ENCODE peak calls at places on chromosomes 2 and 18, in eight cellular contexts. One of them, this sample, is unnamed.

GRCh38 chr2:228401065-228401912 is 219.8 kb upstream of the SPHKAP start:
- DNase-seq in ovary: no peak
- DNase-seq in stomach: no peak
- DNase-seq in IMR-90: no peak
- DNase-seq in uterus: no peak
- DNase-seq in Peyer's patch: no peak
- DNase-seq in heart left ventricle: no peak
- DNase-seq in HCT116: no peak
- DNase-seq in this sample: no peak

GRCh38 chr2:70966681-70967080 is 11.7 kb upstream of the ANKRD53 start:
- DNase-seq in ovary: no peak
- DNase-seq in uterus: no peak
- DNase-seq in HCT116: no peak
- DNase-seq in stomach: no peak
- DNase-seq in IMR-90: no peak
- DNase-seq in heart left ventricle: no peak
- DNase-seq in Peyer's patch: no peak
- DNase-seq in this sample: peak

GRCh38 chr2:39486071-39486470 is 49.0 kb upstream of the MAP4K3 start:
- DNase-seq in HCT116: no peak
- DNase-seq in heart left ventricle: no peak
- DNase-seq in ovary: no peak
- DNase-seq in stomach: no peak
- DNase-seq in uterus: no peak
- DNase-seq in IMR-90: no peak
- DNase-seq in Peyer's patch: no peak
- DNase-seq in this sample: no peak

GRCh38 chr18:75121266-75121665 is 87.7 kb downstream of the PTGR3 start:
- DNase-seq in IMR-90: no peak
- DNase-seq in Peyer's patch: no peak
- DNase-seq in heart left ventricle: no peak
- DNase-seq in HCT116: no peak
- DNase-seq in uterus: no peak
- DNase-seq in stomach: no peak
- DNase-seq in ovary: no peak
- DNase-seq in this sample: no peak

GRCh38 chr2:148503511-148503910 is 141.0 kb upstream of the EPC2 start:
- DNase-seq in ovary: no peak
- DNase-seq in uterus: no peak
- DNase-seq in IMR-90: no peak
- DNase-seq in Peyer's patch: no peak
- DNase-seq in stomach: no peak
- DNase-seq in HCT116: no peak
- DNase-seq in heart left ventricle: no peak
- DNase-seq in this sample: no peak

GRCh38 chr2:143264851-143265250 is 135.6 kb downstream of the ARHGAP15 start:
- DNase-seq in uterus: no peak
- DNase-seq in stomach: no peak
- DNase-seq in Peyer's patch: no peak
- DNase-seq in HCT116: no peak
- DNase-seq in heart left ventricle: no peak
- DNase-seq in IMR-90: peak
- DNase-seq in ovary: no peak
- DNase-seq in this sample: no peak

GRCh38 chr2:63049291-63050185 is 1.1 kb upstream of the OTX1 start:
- DNase-seq in stomach: no peak
- DNase-seq in heart left ventricle: no peak
- DNase-seq in IMR-90: peak
- DNase-seq in uterus: no peak
- DNase-seq in HCT116: no peak
- DNase-seq in ovary: peak
- DNase-seq in Peyer's patch: no peak
- DNase-seq in this sample: no peak

GRCh38 chr18:68549257-68549871 is 165.5 kb downstream of the TMX3 start:
- DNase-seq in stomach: no peak
- DNase-seq in ovary: no peak
- DNase-seq in HCT116: no peak
- DNase-seq in uterus: no peak
- DNase-seq in Peyer's patch: no peak
- DNase-seq in heart left ventricle: no peak
- DNase-seq in IMR-90: peak
- DNase-seq in this sample: no peak

GRCh38 chr2:127649100-127649611 is 3.2 kb downstream of the GPR17 start:
- DNase-seq in stomach: no peak
- DNase-seq in Peyer's patch: no peak
- DNase-seq in HCT116: no peak
- DNase-seq in uterus: no peak
- DNase-seq in ovary: no peak
- DNase-seq in IMR-90: no peak
- DNase-seq in heart left ventricle: peak
- DNase-seq in this sample: no peak

GRCh38 chr2:140509765-140510164 is 1621.1 kb downstream of the LRP1B start:
- DNase-seq in stomach: no peak
- DNase-seq in heart left ventricle: no peak
- DNase-seq in Peyer's patch: peak
- DNase-seq in HCT116: no peak
- DNase-seq in uterus: no peak
- DNase-seq in IMR-90: no peak
- DNase-seq in ovary: no peak
- DNase-seq in this sample: no peak

DNA sequence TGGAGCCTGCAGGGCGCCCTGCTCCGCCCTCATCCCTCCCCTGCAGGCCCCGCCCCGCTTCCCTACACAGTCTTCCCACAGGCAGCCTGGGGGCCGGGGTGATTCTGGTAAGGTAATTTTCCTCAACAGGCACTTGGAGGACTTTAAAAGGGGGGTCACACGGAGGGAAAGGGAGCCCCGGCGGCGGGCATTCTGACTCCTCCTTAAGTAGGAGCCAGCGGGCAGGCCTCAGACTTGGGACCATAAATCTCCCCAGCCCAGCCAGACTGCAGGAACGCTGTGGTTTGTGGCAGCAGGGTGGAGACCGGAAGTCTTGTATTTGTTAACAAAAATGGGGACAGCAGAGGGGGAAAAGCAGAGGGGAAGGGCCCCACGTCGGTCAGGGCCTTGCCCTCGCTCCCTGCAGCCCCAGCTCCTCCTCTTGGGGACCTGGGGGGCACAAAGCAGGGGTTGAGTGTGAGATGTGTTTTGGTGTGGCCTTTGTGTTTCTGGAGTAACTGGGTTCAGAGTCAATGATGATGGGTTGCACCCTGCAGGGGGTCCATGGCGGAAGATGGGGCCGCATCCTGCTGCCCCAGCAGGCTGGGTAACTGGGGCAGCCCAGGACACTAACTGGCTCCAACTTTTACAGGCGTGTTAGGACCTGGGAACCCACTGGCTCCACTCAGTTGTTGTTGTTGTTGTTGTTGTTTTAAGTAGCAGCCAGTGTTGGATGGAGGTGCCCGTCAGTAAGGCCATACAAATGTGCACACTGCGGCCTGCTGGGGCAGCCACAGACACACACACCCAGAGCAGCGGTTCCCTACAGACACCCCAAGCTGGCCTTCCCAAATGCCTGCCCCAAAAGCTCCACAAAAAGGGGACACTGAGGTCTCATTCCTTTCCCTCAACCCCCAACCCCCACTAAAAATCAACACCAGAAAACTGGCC is 27.7 kb downstream of the SMAD7 start:
- DNase-seq in heart left ventricle: no peak
- DNase-seq in IMR-90: peak
- DNase-seq in HCT116: no peak
- DNase-seq in uterus: peak
- DNase-seq in stomach: peak
- DNase-seq in ovary: peak
- DNase-seq in Peyer's patch: peak
- DNase-seq in this sample: peak
- H3K4me3 ChIP-seq in heart left ventricle: peak
- H3K4me3 ChIP-seq in IMR-90: no peak
- H3K4me3 ChIP-seq in HCT116: peak
- H3K4me3 ChIP-seq in uterus: peak
- H3K4me3 ChIP-seq in stomach: peak
- H3K4me3 ChIP-seq in ovary: peak
- H3K4me3 ChIP-seq in Peyer's patch: peak
- H3K4me3 ChIP-seq in this sample: peak

GRCh38 chr2:166376873-166377272 is 1.1 kb upstream of the SCN9A start:
- DNase-seq in ovary: no peak
- DNase-seq in IMR-90: no peak
- DNase-seq in HCT116: no peak
- DNase-seq in heart left ventricle: no peak
- DNase-seq in stomach: no peak
- DNase-seq in uterus: no peak
- DNase-seq in Peyer's patch: no peak
- DNase-seq in this sample: no peak

GRCh38 chr2:166373951-166374350 is 1.8 kb downstream of the SCN9A start:
- DNase-seq in Peyer's patch: no peak
- DNase-seq in HCT116: no peak
- DNase-seq in stomach: no peak
- DNase-seq in uterus: no peak
- DNase-seq in IMR-90: peak
- DNase-seq in ovary: no peak
- DNase-seq in heart left ventricle: no peak
- DNase-seq in this sample: no peak

GRCh38 chr2:166375205-166375735 is 474 bp downstream of the SCN9A start:
- DNase-seq in IMR-90: peak
- DNase-seq in Peyer's patch: no peak
- DNase-seq in stomach: no peak
- DNase-seq in uterus: no peak
- DNase-seq in HCT116: no peak
- DNase-seq in heart left ventricle: no peak
- DNase-seq in ovary: no peak
- DNase-seq in this sample: no peak

GRCh38 chr2:166375736-166376487 is at the start of gene SCN9A:
- DNase-seq in uterus: peak
- DNase-seq in ovary: peak
- DNase-seq in IMR-90: peak
- DNase-seq in HCT116: no peak
- DNase-seq in Peyer's patch: peak
- DNase-seq in stomach: peak
- DNase-seq in heart left ventricle: peak
- DNase-seq in this sample: peak

GRCh38 chr2:166376488-166376828 is 714 bp upstream of the SCN9A start:
- DNase-seq in ovary: no peak
- DNase-seq in IMR-90: no peak
- DNase-seq in stomach: no peak
- DNase-seq in heart left ventricle: no peak
- DNase-seq in uterus: no peak
- DNase-seq in HCT116: no peak
- DNase-seq in Peyer's patch: no peak
- DNase-seq in this sample: no peak
- TF ChIP-seq POLR2A in ovary: no peak
- TF ChIP-seq POLR2A in IMR-90: no peak
- TF ChIP-seq POLR2A in stomach: no peak
- TF ChIP-seq POLR2A in heart left ventricle: no peak
- TF ChIP-seq POLR2A in uterus: no peak
- TF ChIP-seq POLR2A in HCT116: no peak
- TF ChIP-seq POLR2A in Peyer's patch: no peak
- TF ChIP-seq POLR2A in this sample: no peak

DNA sequence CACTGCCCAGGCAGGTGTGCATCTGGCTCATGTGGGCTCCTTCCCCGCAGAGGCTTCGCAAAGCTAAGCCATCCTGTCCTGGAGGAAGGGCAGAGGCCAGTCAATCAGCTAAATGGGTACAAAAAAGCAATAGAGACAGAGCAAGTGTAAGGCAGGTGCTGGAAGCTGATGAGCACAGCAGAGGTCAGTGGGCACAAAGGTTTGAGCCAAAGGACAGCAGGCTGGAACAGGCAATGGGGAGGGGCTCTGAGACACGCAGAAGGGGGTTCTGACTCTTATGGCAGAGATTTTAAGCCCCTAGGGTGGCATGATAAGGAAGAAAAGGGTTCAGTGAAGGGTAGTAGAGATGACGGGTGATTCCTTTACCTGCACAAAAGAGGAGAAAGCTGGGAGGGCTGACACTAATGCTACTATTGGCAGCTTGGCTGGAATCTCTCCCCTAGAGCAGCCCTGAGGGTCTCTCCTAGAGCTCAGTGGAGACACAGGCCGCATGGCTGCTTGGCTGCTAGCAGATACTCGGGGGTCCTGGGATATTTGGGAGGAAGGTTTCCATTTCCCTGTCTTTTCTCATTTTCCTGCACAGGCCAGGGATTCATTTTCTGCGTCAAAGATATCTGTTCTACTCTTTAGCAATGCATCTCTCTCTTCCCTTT is 132.4 kb downstream of the MYCN start:
- DNase-seq in heart left ventricle: no peak
- DNase-seq in uterus: no peak
- DNase-seq in Peyer's patch: no peak
- DNase-seq in IMR-90: no peak
- DNase-seq in HCT116: no peak
- DNase-seq in ovary: no peak
- DNase-seq in stomach: no peak
- DNase-seq in this sample: no peak
- TF ChIP-seq CTCF in heart left ventricle: no peak
- TF ChIP-seq CTCF in uterus: no peak
- TF ChIP-seq CTCF in Peyer's patch: peak
- TF ChIP-seq CTCF in IMR-90: no peak
- TF ChIP-seq CTCF in HCT116: no peak
- TF ChIP-seq CTCF in ovary: no peak
- TF ChIP-seq CTCF in stomach: no peak
- TF ChIP-seq CTCF in this sample: no peak

GRCh38 chr18:22838221-22838620 is 94.9 kb upstream of the RBBP8 start:
- DNase-seq in stomach: no peak
- DNase-seq in ovary: no peak
- DNase-seq in uterus: no peak
- DNase-seq in Peyer's patch: no peak
- DNase-seq in heart left ventricle: no peak
- DNase-seq in IMR-90: peak
- DNase-seq in HCT116: no peak
- DNase-seq in this sample: no peak

GRCh38 chr18:22841840-22842239 is 91.3 kb upstream of the RBBP8 start:
- DNase-seq in IMR-90: peak
- DNase-seq in heart left ventricle: no peak
- DNase-seq in HCT116: no peak
- DNase-seq in stomach: no peak
- DNase-seq in Peyer's patch: no peak
- DNase-seq in ovary: no peak
- DNase-seq in uterus: no peak
- DNase-seq in this sample: no peak

GRCh38 chr18:22840606-22841144 is 92.5 kb upstream of the RBBP8 start:
- DNase-seq in uterus: no peak
- DNase-seq in IMR-90: peak
- DNase-seq in HCT116: no peak
- DNase-seq in stomach: no peak
- DNase-seq in ovary: no peak
- DNase-seq in heart left ventricle: no peak
- DNase-seq in Peyer's patch: no peak
- DNase-seq in this sample: no peak

GRCh38 chr18:22838639-22839487 is 94.3 kb upstream of the RBBP8 start:
- DNase-seq in HCT116: no peak
- DNase-seq in stomach: no peak
- DNase-seq in Peyer's patch: no peak
- DNase-seq in ovary: no peak
- DNase-seq in IMR-90: no peak
- DNase-seq in uterus: no peak
- DNase-seq in heart left ventricle: no peak
- DNase-seq in this sample: no peak

DNA sequence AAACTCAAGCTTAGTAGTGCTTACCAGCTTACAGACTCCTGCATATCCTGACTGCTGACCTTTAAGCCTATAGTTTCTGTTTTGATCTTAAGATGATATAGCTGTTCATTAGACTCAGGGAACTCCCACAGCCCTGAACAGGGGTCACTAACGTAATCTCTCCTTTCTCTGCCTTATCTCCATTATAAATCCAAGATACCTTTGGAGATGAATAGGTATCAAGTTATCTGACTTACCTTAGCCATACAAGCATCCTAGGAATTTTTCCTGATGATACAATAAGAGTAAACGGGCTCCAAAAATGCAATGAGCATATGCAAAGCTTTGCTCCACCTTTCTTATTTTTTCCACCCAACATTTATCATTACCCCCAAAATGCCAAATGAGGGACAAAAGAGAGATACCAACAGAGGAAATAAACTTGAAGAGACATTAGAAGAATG is 93.6 kb upstream of the RBBP8 start:
- DNase-seq in HCT116: no peak
- DNase-seq in stomach: no peak
- DNase-seq in heart left ventricle: no peak
- DNase-seq in uterus: no peak
- DNase-seq in ovary: no peak
- DNase-seq in IMR-90: no peak
- DNase-seq in Peyer's patch: no peak
- DNase-seq in this sample: no peak
- H3K4me3 ChIP-seq in HCT116: no peak
- H3K4me3 ChIP-seq in stomach: no peak
- H3K4me3 ChIP-seq in heart left ventricle: no peak
- H3K4me3 ChIP-seq in uterus: no peak
- H3K4me3 ChIP-seq in ovary: no peak
- H3K4me3 ChIP-seq in IMR-90: no peak
- H3K4me3 ChIP-seq in Peyer's patch: peak
- H3K4me3 ChIP-seq in this sample: no peak

This sample was measured in lower leg skin.